ENCODE peak calls at places on chromosomes 12 and 14, in seven cellular contexts. P is CD4-positive, alpha-beta T cell; U is mesendoderm; K is Panc1; L is left lung; A is psoas muscle; I is left ventricle myocardium inferior. G is an unnamed sample.

GRCh38 chr12:96195845-96196451 is 1.8 kb downstream of the ELK3 start:
- DNase-seq in P (peak), U (peak), K (no peak), L (no peak), A (no peak), I (no peak), G (peak)

GRCh38 chr12:11765817-11766794 is 116.6 kb downstream of the ETV6 start:
- DNase-seq in P (peak), U (peak), K (no peak), L (peak), A (no peak), I (no peak), G (no peak)

GRCh38 chr14:72788972-72789728 is 104.8 kb downstream of the DPF3 start:
- DNase-seq in P (no peak), U (peak), K (no peak), L (no peak), A (no peak), I (no peak), G (no peak)

GRCh38 chr12:122422769-122423257 is 344 bp upstream of the CLIP1 start:
- DNase-seq in P (no peak), U (peak), K (no peak), L (peak), A (peak), I (peak), G (no peak)

GRCh38 chr12:30694971-30695326 is 720 bp downstream of the IPO8 start:
- DNase-seq in P (no peak), U (peak), K (no peak), L (peak), A (peak), I (no peak), G (peak)

GRCh38 chr12:89836026-89836425 is 127.4 kb upstream of the ATP2B1 start:
- DNase-seq in P (no peak), U (peak), K (no peak), L (no peak), A (no peak), I (no peak), G (no peak)

GRCh38 chr12:57340104-57340503 is 89.1 kb upstream of the STAC3 start:
- DNase-seq in P (no peak), U (peak), K (no peak), L (peak), A (peak), I (peak), G (no peak)

GRCh38 chr14:32623300-32624093 is 294.4 kb downstream of the AKAP6 start:
- DNase-seq in P (no peak), U (no peak), K (no peak), L (no peak), A (no peak), I (no peak), G (no peak)

GRCh38 chr14:36852853-36853634 is 191.4 kb downstream of the PAX9 start:
- DNase-seq in P (no peak), U (no peak), K (no peak), L (no peak), A (peak), I (no peak), G (no peak)

GRCh38 chr12:89370850-89371249 is 18.5 kb upstream of the DUSP6 start:
- DNase-seq in P (no peak), U (no peak), K (no peak), L (no peak), A (no peak), I (no peak), G (no peak)

GRCh38 chr14:26925876-26926584 is 328.2 kb upstream of the NOVA1 start:
- DNase-seq in P (no peak), U (peak), K (no peak), L (peak), A (no peak), I (no peak), G (no peak)

GRCh38 chr12:47894652-47895051 is 10.1 kb downstream of the VDR start:
- DNase-seq in P (no peak), U (no peak), K (no peak), L (no peak), A (no peak), I (no peak), G (no peak)

GRCh38 chr12:111741235-111741812 is 25.4 kb upstream of the ALDH2 start:
- DNase-seq in P (no peak), U (no peak), K (no peak), L (no peak), A (no peak), I (no peak), G (no peak)

GRCh38 chr14:73069585-73069984 is 11.3 kb downstream of the RBM25 start:
- DNase-seq in P (no peak), U (no peak), K (no peak), L (no peak), A (no peak), I (no peak), G (no peak)

GRCh38 chr12:65449400-65449799 is 170.9 kb downstream of the MSRB3 start:
- DNase-seq in P (no peak), U (no peak), K (no peak), L (no peak), A (no peak), I (no peak), G (no peak)

GRCh38 chr14:100862277-100862676 is 36.4 kb downstream of the MEG3 start:
- DNase-seq in P (no peak), U (no peak), K (no peak), L (peak), A (peak), I (peak), G (no peak)

GRCh38 chr12:42372154-42372791 is 46.3 kb downstream of the PPHLN1 start:
- DNase-seq in P (no peak), U (peak), K (peak), L (no peak), A (no peak), I (no peak), G (peak)

GRCh38 chr12:11901687-11902524 is 168.8 kb upstream of the BCL2L14 start:
- DNase-seq in P (no peak), U (no peak), K (no peak), L (no peak), A (no peak), I (no peak), G (no peak)

GRCh38 chr14:103869406-103870143 is 22.2 kb upstream of the PPP1R13B start:
- DNase-seq in P (no peak), U (no peak), K (no peak), L (no peak), A (no peak), I (no peak), G (no peak)

GRCh38 chr12:52253391-52254179 is 20.5 kb downstream of the KRT7 start:
- DNase-seq in P (no peak), U (no peak), K (no peak), L (no peak), A (peak), I (no peak), G (no peak)

GRCh38 chr12:2640709-2641108 is 154.1 kb upstream of the FKBP4 start:
- DNase-seq in P (no peak), U (peak), K (peak), L (peak), A (no peak), I (peak), G (no peak)

GRCh38 chr14:93958567-93959238 is 17.7 kb downstream of the ASB2 start:
- DNase-seq in P (no peak), U (no peak), K (no peak), L (no peak), A (peak), I (no peak), G (no peak)

GRCh38 chr12:23708185-23708837 is 241.2 kb downstream of the SOX5 start:
- DNase-seq in P (no peak), U (no peak), K (no peak), L (no peak), A (no peak), I (no peak), G (no peak)

GRCh38 chr12:6277982-6278438 is 32.5 kb upstream of the PLEKHG6 start:
- DNase-seq in P (no peak), U (peak), K (no peak), L (peak), A (no peak), I (peak), G (peak)

GRCh38 chr12:49296836-49297694 is 2.1 kb downstream of the PRPH start:
- DNase-seq in P (no peak), U (peak), K (no peak), L (peak), A (peak), I (no peak), G (no peak)

GRCh38 chr12:80187660-80188090 is 88.3 kb downstream of the OTOGL start:
- DNase-seq in P (no peak), U (peak), K (no peak), L (no peak), A (no peak), I (peak), G (no peak)

GRCh38 chr14:82431031-82431430 is 897.4 kb upstream of the SEL1L start:
- DNase-seq in P (no peak), U (no peak), K (no peak), L (no peak), A (no peak), I (no peak), G (no peak)

DNA sequence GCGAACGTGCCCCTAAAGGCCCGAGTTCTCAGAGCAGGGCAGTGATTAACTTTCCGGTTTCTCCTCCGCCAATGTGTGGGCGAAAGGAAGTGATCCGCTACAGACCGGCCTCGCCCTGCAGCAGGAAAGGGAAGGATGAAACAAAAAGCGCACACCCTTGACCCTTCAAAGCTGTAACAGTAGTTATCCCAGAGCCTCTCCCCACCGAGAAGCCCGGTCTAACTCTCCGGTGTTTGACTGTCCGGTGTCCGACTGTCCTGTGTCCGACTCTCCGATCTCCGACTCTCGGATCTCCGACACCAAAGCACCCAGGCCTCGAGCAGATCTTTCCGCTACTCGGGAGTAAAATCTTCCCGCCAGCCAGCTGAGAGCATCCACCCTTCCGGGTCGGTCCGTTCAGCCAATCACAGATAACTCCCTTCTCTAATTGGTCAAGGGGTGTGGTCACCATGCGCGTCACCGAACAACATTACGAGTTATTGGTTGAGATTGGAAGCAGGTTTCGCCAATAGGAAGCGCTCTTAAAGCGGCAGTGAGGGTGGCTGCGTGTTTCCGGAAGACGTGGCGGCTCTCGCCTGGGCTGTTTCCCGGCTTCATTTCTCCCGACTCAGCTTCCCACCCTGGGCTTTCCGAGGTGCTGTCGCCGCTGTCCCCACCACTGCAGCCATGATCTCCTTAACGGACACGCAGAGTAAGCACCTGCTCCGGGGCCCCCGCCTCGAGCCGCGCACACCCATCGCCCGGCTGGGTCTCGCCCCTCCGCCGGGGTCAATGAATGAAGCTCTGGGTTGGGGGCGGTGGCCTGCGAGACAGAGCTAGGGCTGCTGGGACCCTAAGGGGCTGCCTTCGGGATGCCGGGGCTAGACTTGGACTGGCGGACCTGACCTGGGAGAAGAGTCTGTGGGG is at the start of the genes GOLT1B and RECQL:
- DNase-seq in P (peak), U (peak), K (peak), L (peak), A (peak), I (peak), G (peak)
- H3K27ac ChIP-seq in P (peak), U (peak), K (peak), L (peak), A (peak), I (peak), G (peak)

DNA sequence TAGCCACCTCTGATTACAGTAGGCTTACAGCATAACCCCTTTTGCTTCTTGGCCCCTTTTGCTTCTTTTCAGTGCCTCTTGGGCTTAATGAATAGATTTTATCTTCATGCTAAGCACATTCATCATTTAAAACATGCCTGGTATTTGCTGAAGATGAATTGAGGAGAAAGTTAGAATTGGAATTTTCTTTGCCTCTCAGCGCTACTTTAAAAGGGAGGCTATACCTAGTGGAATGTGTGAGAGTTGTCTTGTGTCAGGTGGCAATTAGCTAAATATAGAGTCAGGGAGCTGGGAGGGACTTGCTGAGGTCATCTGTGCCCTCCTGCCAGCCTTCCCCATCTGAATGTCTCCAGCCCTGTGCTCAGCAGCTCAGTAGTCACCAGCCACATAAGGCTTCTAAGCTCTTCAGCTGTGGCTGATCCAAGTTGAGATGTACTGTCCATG is 132.2 kb downstream of the SAMD4A start:
- DNase-seq in P (no peak), U (peak), K (no peak), L (peak), A (peak), I (peak), G (no peak)
- H3K27ac ChIP-seq in P (no peak), U (no peak), K (no peak), L (no peak), A (peak), I (peak), G (no peak)

DNA sequence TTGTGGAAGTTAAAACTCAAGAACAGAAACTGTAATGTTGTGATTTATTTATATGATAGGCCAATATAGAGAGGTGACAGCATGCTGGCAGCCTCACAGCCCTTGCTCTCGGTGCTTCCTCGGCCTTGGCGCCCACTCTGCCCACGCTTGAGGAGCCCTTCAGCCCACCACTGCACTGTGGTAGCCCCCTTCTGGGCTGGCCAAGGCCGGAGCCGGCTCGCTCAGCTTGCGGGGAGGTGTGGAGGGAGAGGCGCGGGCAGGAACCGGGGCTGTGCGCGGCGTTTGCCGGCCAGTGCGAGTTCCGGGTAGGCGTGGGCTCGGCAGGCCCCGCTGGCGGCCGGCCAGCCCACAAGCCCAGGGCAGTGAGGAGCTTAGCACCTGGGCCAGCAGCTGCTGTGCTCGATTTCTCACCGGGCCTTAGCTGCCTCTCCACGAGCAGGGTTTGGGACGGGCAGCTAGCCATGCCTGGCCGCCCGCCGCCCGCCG is 65.8 kb upstream of the SLC8A3 start:
- DNase-seq in P (no peak), U (peak), K (no peak), L (peak), A (peak), I (no peak), G (no peak)
- H3K27ac ChIP-seq in P (no peak), U (no peak), K (no peak), L (no peak), A (peak), I (no peak), G (no peak)

GRCh38 chr14:74655597-74656389 is 43.8 kb upstream of the LTBP2 start:
- DNase-seq in P (no peak), U (no peak), K (no peak), L (no peak), A (no peak), I (no peak), G (no peak)
- H3K27ac ChIP-seq in P (no peak), U (no peak), K (no peak), L (peak), A (no peak), I (no peak), G (no peak)

DNA sequence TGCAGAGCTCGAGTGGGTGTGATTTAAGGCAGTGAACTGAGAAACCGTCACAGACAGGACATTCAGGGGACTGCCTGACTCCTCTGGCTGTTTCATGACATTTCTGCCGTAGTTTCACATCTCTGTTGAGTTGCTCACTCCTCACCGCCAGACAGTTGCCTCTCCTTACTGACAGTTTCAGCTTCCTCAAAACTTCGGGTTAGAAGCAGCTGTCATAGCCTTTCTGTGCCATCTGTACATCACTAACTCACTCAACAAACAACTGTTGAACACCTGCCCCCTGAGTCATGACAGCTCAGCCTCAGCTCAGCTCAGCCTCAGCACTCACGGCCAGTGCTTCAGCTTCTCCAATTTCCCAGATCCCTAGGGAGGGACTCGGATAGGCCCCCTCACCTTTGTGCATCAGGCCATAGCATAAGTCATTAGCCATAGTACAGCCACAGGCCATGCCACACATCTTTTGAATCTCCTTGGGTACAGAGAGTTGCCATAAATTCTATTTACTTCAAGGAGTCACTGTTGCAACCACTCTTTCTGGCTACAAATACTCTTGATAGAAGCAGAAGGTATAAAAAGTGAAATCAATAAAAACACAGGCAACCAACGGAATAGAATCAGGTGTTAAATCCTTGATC is 6.2 kb upstream of the SLC15A4 start:
- DNase-seq in P (no peak), U (no peak), K (no peak), L (no peak), A (no peak), I (no peak), G (no peak)
- H3K27ac ChIP-seq in P (no peak), U (no peak), K (no peak), L (no peak), A (peak), I (no peak), G (no peak)

GRCh38 chr12:126903180-126903876 is 1363.6 kb upstream of the TMEM132C start:
- DNase-seq in P (no peak), U (no peak), K (no peak), L (no peak), A (no peak), I (no peak), G (no peak)

GRCh38 chr12:126898562-126898961 is 1368.4 kb upstream of the TMEM132C start:
- DNase-seq in P (no peak), U (no peak), K (no peak), L (no peak), A (no peak), I (no peak), G (no peak)

GRCh38 chr12:126895946-126896520 is 1370.9 kb upstream of the TMEM132C start:
- DNase-seq in P (no peak), U (no peak), K (no peak), L (no peak), A (no peak), I (no peak), G (no peak)

GRCh38 chr12:126897102-126897501 is 1369.9 kb upstream of the TMEM132C start:
- DNase-seq in P (no peak), U (no peak), K (no peak), L (no peak), A (no peak), I (no peak), G (no peak)

GRCh38 chr12:126899926-126900792 is 1366.8 kb upstream of the TMEM132C start:
- DNase-seq in P (no peak), U (no peak), K (no peak), L (no peak), A (no peak), I (no peak), G (no peak)
- H3K27ac ChIP-seq in P (no peak), U (no peak), K (no peak), L (no peak), A (no peak), I (no peak), G (no peak)

GRCh38 chr14:50340945-50341344 is 28.8 kb downstream of the DMAC2L start:
- DNase-seq in P (no peak), U (peak), K (no peak), L (no peak), A (no peak), I (no peak), G (no peak)

GRCh38 chr14:50340045-50340444 is 27.9 kb downstream of the DMAC2L start:
- DNase-seq in P (no peak), U (no peak), K (no peak), L (no peak), A (no peak), I (no peak), G (no peak)

GRCh38 chr14:50339178-50339804 is 27.2 kb downstream of the DMAC2L start:
- DNase-seq in P (no peak), U (no peak), K (no peak), L (no peak), A (no peak), I (no peak), G (no peak)

GRCh38 chr14:50336428-50336827 is 24.3 kb downstream of the DMAC2L start:
- DNase-seq in P (no peak), U (no peak), K (no peak), L (no peak), A (no peak), I (no peak), G (no peak)

GRCh38 chr14:50338547-50338946 is 26.4 kb downstream of the DMAC2L start:
- DNase-seq in P (no peak), U (no peak), K (no peak), L (no peak), A (no peak), I (no peak), G (no peak)
- H3K27ac ChIP-seq in P (no peak), U (no peak), K (no peak), L (no peak), A (no peak), I (no peak), G (no peak)

GRCh38 chr14:55122441-55122986 is 6.5 kb upstream of the LGALS3 start:
- DNase-seq in P (no peak), U (no peak), K (no peak), L (peak), A (no peak), I (peak), G (no peak)

GRCh38 chr14:55123101-55123500 is 6.0 kb upstream of the LGALS3 start:
- DNase-seq in P (no peak), U (no peak), K (no peak), L (peak), A (no peak), I (no peak), G (no peak)

GRCh38 chr14:55121628-55122440 is 7.2 kb upstream of the LGALS3 start:
- DNase-seq in P (no peak), U (no peak), K (no peak), L (no peak), A (no peak), I (no peak), G (no peak)

GRCh38 chr14:55120466-55121144 is 8.4 kb upstream of the LGALS3 start:
- DNase-seq in P (no peak), U (peak), K (no peak), L (peak), A (no peak), I (no peak), G (no peak)

DNA sequence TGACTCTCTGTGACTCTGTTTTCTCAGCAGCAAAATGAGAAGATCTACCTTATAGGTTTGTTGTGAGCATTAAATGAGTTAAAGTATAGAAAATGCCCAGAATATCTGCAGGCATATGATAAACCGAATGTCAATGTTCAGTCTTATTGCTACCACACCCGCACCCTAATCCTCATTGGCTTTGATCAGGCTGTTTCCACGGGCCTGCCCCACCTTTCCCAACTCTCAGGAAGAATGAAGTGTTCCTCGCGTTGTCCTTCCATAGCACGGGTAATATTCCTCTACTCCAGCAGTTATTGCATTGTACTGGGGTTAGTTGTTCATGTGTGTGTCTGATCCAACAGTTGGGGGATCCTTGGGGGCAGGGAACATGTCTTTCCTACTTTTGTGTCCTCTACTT is 7.9 kb upstream of the LGALS3 start:
- DNase-seq in P (no peak), U (no peak), K (no peak), L (no peak), A (no peak), I (no peak), G (no peak)
- H3K27ac ChIP-seq in P (no peak), U (no peak), K (peak), L (no peak), A (no peak), I (peak), G (no peak)

GRCh38 chr12:88242161-88242925 is 100.2 kb downstream of the TMTC3 start:
- DNase-seq in P (no peak), U (peak), K (peak), L (no peak), A (no peak), I (no peak), G (no peak)
- H3K27ac ChIP-seq in P (no peak), U (no peak), K (no peak), L (peak), A (no peak), I (no peak), G (no peak)

G was measured in CD8-positive, alpha-beta T cell.